ENCODE peak calls at places on chromosomes 11 and 22, in eight cellular contexts. One of them, this sample, is unnamed.

GRCh38 chr11:86592659-86593451 is 79.6 kb downstream of the ME3 start:
- DNase-seq in HS-5: peak; percentile 93
- DNase-seq in stimulated activated CD4-positive, alpha-beta T cell treated with anti-CD3 and anti-CD28 coated beads, TNF-alpha, amount 100 ng/mL, for 4 hours: peak; percentile 58
- DNase-seq in AG04450: peak; percentile 38
- DNase-seq in HT1080: peak; percentile 99
- DNase-seq in T-helper 9 cell: peak; percentile 7
- DNase-seq in WTC11: no peak
- DNase-seq in ovary: no peak
- DNase-seq in this sample: peak; percentile 96

GRCh38 chr11:35507688-35508087 is 17.7 kb downstream of the PAMR1 start:
- DNase-seq in HS-5: no peak
- DNase-seq in stimulated activated CD4-positive, alpha-beta T cell treated with anti-CD3 and anti-CD28 coated beads, TNF-alpha, amount 100 ng/mL, for 4 hours: no peak
- DNase-seq in AG04450: no peak
- DNase-seq in HT1080: peak; percentile 29
- DNase-seq in T-helper 9 cell: no peak
- DNase-seq in WTC11: no peak
- DNase-seq in ovary: no peak
- DNase-seq in this sample: no peak

GRCh38 chr11:69682221-69682620 is 7.1 kb upstream of the LTO1 start:
- DNase-seq in HS-5: no peak
- DNase-seq in stimulated activated CD4-positive, alpha-beta T cell treated with anti-CD3 and anti-CD28 coated beads, TNF-alpha, amount 100 ng/mL, for 4 hours: no peak
- DNase-seq in AG04450: no peak
- DNase-seq in HT1080: peak; percentile 52
- DNase-seq in T-helper 9 cell: no peak
- DNase-seq in WTC11: no peak
- DNase-seq in ovary: no peak
- DNase-seq in this sample: no peak

GRCh38 chr22:48955351-48956311 is 872.0 kb downstream of the BRD1 start:
- DNase-seq in HS-5: no peak
- DNase-seq in stimulated activated CD4-positive, alpha-beta T cell treated with anti-CD3 and anti-CD28 coated beads, TNF-alpha, amount 100 ng/mL, for 4 hours: no peak
- DNase-seq in AG04450: no peak
- DNase-seq in HT1080: no peak
- DNase-seq in T-helper 9 cell: no peak
- DNase-seq in WTC11: no peak
- DNase-seq in ovary: no peak
- DNase-seq in this sample: no peak

GRCh38 chr11:104705475-104706195 is 192.6 kb downstream of the CASP12 start:
- DNase-seq in HS-5: no peak
- DNase-seq in stimulated activated CD4-positive, alpha-beta T cell treated with anti-CD3 and anti-CD28 coated beads, TNF-alpha, amount 100 ng/mL, for 4 hours: peak; percentile 33
- DNase-seq in AG04450: no peak
- DNase-seq in HT1080: peak; percentile 55
- DNase-seq in T-helper 9 cell: peak; percentile 43
- DNase-seq in WTC11: no peak
- DNase-seq in ovary: no peak
- DNase-seq in this sample: peak; percentile 4

GRCh38 chr11:134536219-134536618 is 124.2 kb upstream of the B3GAT1 start:
- DNase-seq in HS-5: no peak
- DNase-seq in stimulated activated CD4-positive, alpha-beta T cell treated with anti-CD3 and anti-CD28 coated beads, TNF-alpha, amount 100 ng/mL, for 4 hours: no peak
- DNase-seq in AG04450: no peak
- DNase-seq in HT1080: no peak
- DNase-seq in T-helper 9 cell: no peak
- DNase-seq in WTC11: no peak
- DNase-seq in ovary: no peak
- DNase-seq in this sample: no peak

GRCh38 chr11:72222907-72223614 is 1.5 kb upstream of the INPPL1 start:
- DNase-seq in HS-5: peak; percentile 56
- DNase-seq in stimulated activated CD4-positive, alpha-beta T cell treated with anti-CD3 and anti-CD28 coated beads, TNF-alpha, amount 100 ng/mL, for 4 hours: peak; percentile 84
- DNase-seq in AG04450: peak; percentile 76
- DNase-seq in HT1080: peak; percentile 93
- DNase-seq in T-helper 9 cell: peak; percentile 92
- DNase-seq in WTC11: peak; percentile 96
- DNase-seq in ovary: peak; percentile 96
- DNase-seq in this sample: peak; percentile 56

GRCh38 chr11:85961930-85962363 is 106.8 kb downstream of the CCDC83 start:
- DNase-seq in HS-5: peak; percentile 87
- DNase-seq in stimulated activated CD4-positive, alpha-beta T cell treated with anti-CD3 and anti-CD28 coated beads, TNF-alpha, amount 100 ng/mL, for 4 hours: no peak
- DNase-seq in AG04450: no peak
- DNase-seq in HT1080: no peak
- DNase-seq in T-helper 9 cell: no peak
- DNase-seq in WTC11: no peak
- DNase-seq in ovary: no peak
- DNase-seq in this sample: peak; percentile 60

GRCh38 chr22:36816635-36817428 is at the start of gene PVALB:
- DNase-seq in HS-5: no peak
- DNase-seq in stimulated activated CD4-positive, alpha-beta T cell treated with anti-CD3 and anti-CD28 coated beads, TNF-alpha, amount 100 ng/mL, for 4 hours: no peak
- DNase-seq in AG04450: no peak
- DNase-seq in HT1080: no peak
- DNase-seq in T-helper 9 cell: no peak
- DNase-seq in WTC11: peak; percentile 46
- DNase-seq in ovary: peak; percentile 61
- DNase-seq in this sample: no peak

GRCh38 chr11:119488256-119488995 is 65.5 kb upstream of the THY1 start:
- DNase-seq in HS-5: no peak
- DNase-seq in stimulated activated CD4-positive, alpha-beta T cell treated with anti-CD3 and anti-CD28 coated beads, TNF-alpha, amount 100 ng/mL, for 4 hours: no peak
- DNase-seq in AG04450: no peak
- DNase-seq in HT1080: no peak
- DNase-seq in T-helper 9 cell: no peak
- DNase-seq in WTC11: peak; percentile 7
- DNase-seq in ovary: no peak
- DNase-seq in this sample: no peak

GRCh38 chr11:65295001-65295400 is 19.7 kb upstream of the CDC42EP2 start:
- DNase-seq in HS-5: no peak
- DNase-seq in stimulated activated CD4-positive, alpha-beta T cell treated with anti-CD3 and anti-CD28 coated beads, TNF-alpha, amount 100 ng/mL, for 4 hours: no peak
- DNase-seq in AG04450: no peak
- DNase-seq in HT1080: no peak
- DNase-seq in T-helper 9 cell: no peak
- DNase-seq in WTC11: no peak
- DNase-seq in ovary: no peak
- DNase-seq in this sample: no peak

This sample was measured in pulmonary artery endothelial cell.